ENCODE peak calls at places on chromosomes 1 and 21, in six cellular contexts. K, Y, B, O, P and E are unnamed samples.

GRCh38 chr1:22053018-22053860 is 730 bp downstream of the CDC42 start:
- DNase-seq in K (peak), Y (peak), B (peak), O (no peak), P (peak), E (peak)

GRCh38 chr1:35287807-35288640 is 19.5 kb downstream of the ZMYM4 start:
- DNase-seq in K (peak), Y (no peak), B (no peak), O (no peak), P (no peak), E (no peak)

GRCh38 chr1:941588-942383 is 17.3 kb downstream of the NOC2L start:
- DNase-seq in K (peak), Y (peak), B (peak), O (no peak), P (peak), E (peak)

GRCh38 chr1:154603317-154603716 is 4.7 kb downstream of the ADAR start:
- DNase-seq in K (no peak), Y (no peak), B (no peak), O (no peak), P (no peak), E (no peak)

GRCh38 chr1:203597386-203598040 is 29.1 kb upstream of the ATP2B4 start:
- DNase-seq in K (no peak), Y (no peak), B (no peak), O (no peak), P (no peak), E (no peak)

GRCh38 chr1:18149113-18149641 is 41.6 kb downstream of the IGSF21 start:
- DNase-seq in K (no peak), Y (no peak), B (peak), O (no peak), P (no peak), E (no peak)

GRCh38 chr21:43938751-43939442 is 73.2 kb upstream of the TRAPPC10 start:
- DNase-seq in K (peak), Y (peak), B (peak), O (no peak), P (peak), E (peak)

GRCh38 chr1:228921473-228921872 is 186.2 kb downstream of the RHOU start:
- DNase-seq in K (no peak), Y (no peak), B (no peak), O (no peak), P (no peak), E (no peak)

GRCh38 chr21:45027241-45028196 is 46.9 kb upstream of the ADARB1 start:
- DNase-seq in K (no peak), Y (no peak), B (no peak), O (no peak), P (peak), E (no peak)

GRCh38 chr1:11285883-11286734 is 13.1 kb downstream of the UBIAD1 start:
- DNase-seq in K (peak), Y (no peak), B (no peak), O (no peak), P (no peak), E (no peak)

GRCh38 chr21:35895598-35895997 is 164.7 kb downstream of the SETD4 start:
- DNase-seq in K (no peak), Y (no peak), B (no peak), O (no peak), P (no peak), E (no peak)

GRCh38 chr1:8182034-8182761 is 135.7 kb upstream of the SLC45A1 start:
- DNase-seq in K (peak), Y (no peak), B (no peak), O (no peak), P (no peak), E (no peak)

GRCh38 chr1:8184301-8184700 is 133.6 kb upstream of the SLC45A1 start:
- DNase-seq in K (no peak), Y (no peak), B (no peak), O (no peak), P (no peak), E (no peak)

GRCh38 chr1:8176279-8176678 is 141.6 kb upstream of the SLC45A1 start:
- DNase-seq in K (no peak), Y (no peak), B (no peak), O (no peak), P (no peak), E (no peak)

GRCh38 chr1:8174807-8175206 is 143.1 kb upstream of the SLC45A1 start:
- DNase-seq in K (no peak), Y (no peak), B (no peak), O (no peak), P (no peak), E (no peak)

DNA sequence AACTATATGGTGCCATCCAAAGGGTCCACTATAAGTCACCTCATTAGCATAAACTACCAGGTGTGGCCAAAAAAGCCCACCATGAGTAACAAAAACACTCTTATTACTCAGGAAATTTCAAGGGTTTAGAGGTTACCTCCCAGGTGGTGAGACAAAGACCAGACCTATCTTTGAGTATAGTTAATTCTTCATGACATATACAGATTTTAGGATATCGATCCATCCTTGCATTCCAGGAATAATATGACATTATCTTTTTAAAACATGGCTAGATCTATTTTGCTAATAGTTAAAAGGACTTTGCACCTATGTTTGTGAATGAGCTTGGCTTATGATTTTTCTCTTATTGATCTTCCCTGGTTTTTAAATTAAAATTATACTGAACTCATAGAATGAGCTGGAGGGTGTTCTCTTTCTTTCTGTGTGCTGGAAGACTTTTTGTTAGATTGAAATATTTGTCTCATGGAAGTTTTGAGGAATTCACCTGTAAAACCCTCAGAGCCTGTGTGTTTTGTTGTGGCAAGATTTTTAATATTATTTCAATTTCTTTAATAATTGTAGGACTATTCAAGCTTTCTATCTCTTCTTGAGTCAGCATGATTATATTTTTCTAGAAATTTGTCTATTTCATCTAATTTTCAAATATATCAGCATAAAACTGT is 138.7 kb upstream of the SLC45A1 start:
- DNase-seq in K (no peak), Y (no peak), B (no peak), O (no peak), P (no peak), E (no peak)
- TF ChIP-seq CTCF in K (no peak), Y (no peak), B (no peak), O (no peak), P (no peak), E (no peak)

GRCh38 chr1:63922848-63923247 is 149.0 kb downstream of the ROR1 start:
- DNase-seq in K (no peak), Y (no peak), B (no peak), O (no peak), P (no peak), E (no peak)

GRCh38 chr1:63918395-63918945 is 144.7 kb downstream of the ROR1 start:
- DNase-seq in K (peak), Y (no peak), B (no peak), O (no peak), P (peak), E (no peak)

GRCh38 chr1:63921357-63921756 is 147.5 kb downstream of the ROR1 start:
- DNase-seq in K (no peak), Y (no peak), B (no peak), O (no peak), P (no peak), E (no peak)

GRCh38 chr1:63917571-63918394 is 144.0 kb downstream of the ROR1 start:
- DNase-seq in K (no peak), Y (no peak), B (peak), O (no peak), P (no peak), E (peak)

GRCh38 chr1:63920154-63921117 is 146.6 kb downstream of the ROR1 start:
- DNase-seq in K (peak), Y (no peak), B (no peak), O (peak), P (no peak), E (no peak)
- TF ChIP-seq CTCF in K (peak), Y (peak), B (peak), O (peak), P (no peak), E (no peak)

DNA sequence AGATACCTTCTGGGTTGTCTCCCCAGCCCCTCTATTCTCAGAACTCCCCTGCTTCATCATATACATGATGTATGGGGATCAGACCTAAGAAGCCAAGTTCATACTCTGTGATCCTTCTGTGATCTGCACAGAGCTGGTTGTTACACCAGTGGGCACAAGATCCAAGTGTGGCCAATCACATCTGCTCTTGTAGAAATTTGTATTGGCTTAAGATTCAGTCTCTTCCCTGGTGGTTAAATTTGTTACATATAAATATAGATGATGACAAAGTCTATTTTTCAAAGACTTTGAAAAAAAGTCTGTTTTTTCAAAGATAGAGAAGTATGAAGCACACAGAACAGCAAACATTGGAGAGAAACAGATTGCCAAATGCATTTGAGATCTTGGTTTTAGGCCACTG is 135.8 kb upstream of the FGGY start:
- DNase-seq in K (peak), Y (no peak), B (no peak), O (no peak), P (no peak), E (no peak)
- TF ChIP-seq CTCF in K (no peak), Y (no peak), B (no peak), O (no peak), P (no peak), E (no peak)

GRCh38 chr1:241847796-241848668 is at the start of gene EXO1:
- DNase-seq in K (peak), Y (peak), B (peak), O (peak), P (peak), E (peak)

GRCh38 chr1:241847540-241847795 is 536 bp upstream of the EXO1 start:
- DNase-seq in K (no peak), Y (no peak), B (no peak), O (no peak), P (no peak), E (no peak)

GRCh38 chr1:241848680-241849344 is 808 bp downstream of the EXO1 start:
- DNase-seq in K (no peak), Y (no peak), B (no peak), O (no peak), P (no peak), E (no peak)

GRCh38 chr1:241846862-241847539 is 1.0 kb upstream of the EXO1 start:
- DNase-seq in K (no peak), Y (no peak), B (no peak), O (no peak), P (no peak), E (no peak)

DNA sequence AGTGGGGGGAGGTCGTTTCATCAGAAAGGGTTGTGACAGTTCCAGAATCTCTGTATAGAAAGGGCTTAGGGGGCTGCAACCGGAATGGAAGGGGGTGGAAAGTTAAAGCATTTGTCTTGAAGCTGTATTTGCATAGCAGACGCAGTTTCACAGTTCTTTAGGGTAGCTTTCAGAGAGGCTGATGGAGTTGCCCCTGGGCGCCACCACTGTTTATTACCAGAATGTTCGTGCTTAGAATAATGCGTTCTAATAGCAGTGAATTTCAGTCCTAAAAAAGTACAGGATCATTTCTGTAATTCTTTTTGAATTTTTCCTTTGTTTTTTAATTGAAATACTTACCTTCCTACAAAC is 1.3 kb downstream of the EXO1 start:
- DNase-seq in K (no peak), Y (no peak), B (no peak), O (no peak), P (no peak), E (no peak)
- TF ChIP-seq CTCF in K (no peak), Y (no peak), B (no peak), O (no peak), P (no peak), E (no peak)

DNA sequence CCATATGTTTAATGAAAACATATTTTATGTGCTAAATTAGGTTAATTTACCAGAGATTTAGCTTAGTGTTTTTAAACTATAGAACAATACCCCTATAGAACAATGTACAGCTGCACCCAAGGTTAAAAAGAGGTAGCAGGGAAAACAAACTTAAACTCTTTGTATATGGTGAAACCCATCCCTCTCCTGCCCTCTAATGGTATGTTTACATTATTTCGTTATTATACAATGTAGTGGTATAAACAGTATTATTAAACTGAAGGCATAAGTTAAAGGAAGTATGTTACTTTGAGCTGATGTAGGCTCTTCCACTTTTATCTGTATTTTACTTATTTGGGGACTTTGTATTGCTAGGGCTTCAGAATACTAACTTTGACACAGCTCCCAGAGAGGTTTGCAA is 16.7 kb upstream of the ZYG11A start:
- DNase-seq in K (peak), Y (no peak), B (no peak), O (no peak), P (no peak), E (no peak)
- TF ChIP-seq CTCF in K (peak), Y (peak), B (peak), O (no peak), P (no peak), E (no peak)

DNA sequence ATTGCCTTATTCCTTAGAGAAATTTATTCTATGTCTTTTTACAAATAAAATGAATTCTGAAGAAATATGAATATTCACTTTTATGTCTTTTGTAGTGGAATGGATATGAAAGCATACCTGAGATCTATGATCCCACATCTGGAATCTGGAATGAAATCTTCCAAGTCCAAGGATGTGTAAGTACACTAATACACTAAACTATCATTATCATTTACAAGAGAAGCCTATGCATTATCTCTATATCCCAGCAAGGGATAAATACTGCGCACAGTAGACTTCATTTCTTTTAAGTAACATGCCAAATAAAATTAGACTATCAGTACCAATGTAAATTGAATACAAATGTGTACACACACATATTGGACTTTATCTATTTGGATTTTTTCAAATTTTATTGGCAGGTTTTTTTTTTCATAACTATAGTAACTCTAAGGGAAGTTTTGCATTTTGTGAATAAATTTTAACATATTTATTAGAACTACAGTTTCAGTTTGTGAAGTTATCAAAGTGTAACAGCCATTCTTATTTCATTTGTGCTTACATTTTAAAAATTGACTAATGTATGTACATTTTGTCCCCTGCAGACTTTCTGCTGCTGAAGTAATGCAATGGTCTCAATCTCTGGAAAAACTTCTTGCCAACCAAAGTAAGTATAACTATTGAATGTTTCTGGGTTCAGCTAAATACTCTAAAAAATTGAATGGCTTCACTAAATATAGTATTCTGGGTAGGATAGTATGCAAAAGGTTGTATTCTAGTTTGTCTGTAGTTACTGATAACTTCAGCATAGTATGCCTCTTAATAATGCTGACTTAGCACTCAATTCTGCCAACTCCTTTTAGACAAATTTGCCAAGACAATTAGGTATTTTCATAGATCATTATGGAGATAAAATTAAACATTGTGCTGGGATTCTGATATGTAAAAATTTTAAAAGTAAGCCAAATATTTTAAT is 894 bp downstream of the RGS1 start:
- DNase-seq in K (no peak), Y (no peak), B (no peak), O (no peak), P (no peak), E (no peak)
- TF ChIP-seq CTCF in K (no peak), Y (no peak), B (no peak), O (no peak), P (no peak), E (no peak)

GRCh38 chr1:235328271-235329138 is at the start of gene GGPS1:
- DNase-seq in K (peak), Y (peak), B (peak), O (peak), P (peak), E (peak)
- TF ChIP-seq CTCF in K (peak), Y (no peak), B (peak), O (peak), P (no peak), E (no peak)